ENCODE peak calls at places on chromosomes 4 and X, in seven cellular contexts. T is fibroblast of pulmonary artery, W is glutamatergic neuron, D is HL-60, V is mesothelial cell of epicardium, H is B cell, A is osteocyte. F is an unnamed sample.

GRCh38 chrX:9626379-9626778 is 139.3 kb downstream of the GPR143 start:
- DNase-seq in T (no peak), W (no peak), D (no peak), V (no peak), H (no peak), A (no peak), F (no peak)

GRCh38 chr4:87041142-87041541 is 106.3 kb downstream of the AFF1 start:
- DNase-seq in T (peak; percentile 71), W (no peak), D (no peak), V (no peak), H (no peak), A (no peak), F (no peak)

GRCh38 chr4:153159728-153160221 is 44.5 kb upstream of the TRIM2 start:
- DNase-seq in T (peak; percentile 82), W (no peak), D (no peak), V (no peak), H (no peak), A (no peak), F (no peak)

GRCh38 chr4:100547541-100548208 is 29.9 kb upstream of the EMCN start:
- DNase-seq in T (no peak), W (no peak), D (no peak), V (no peak), H (no peak), A (no peak), F (no peak)

GRCh38 chrX:45879512-45879911 is 665.7 kb downstream of the ZNF674 start:
- DNase-seq in T (no peak), W (no peak), D (no peak), V (no peak), H (no peak), A (no peak), F (no peak)

GRCh38 chr4:25158817-25159216 is 1.4 kb downstream of the SEPSECS start:
- DNase-seq in T (no peak), W (no peak), D (peak; percentile 37), V (no peak), H (no peak), A (no peak), F (no peak)

GRCh38 chr4:144715230-144715629 is 69.3 kb downstream of the HHIP start:
- DNase-seq in T (no peak), W (no peak), D (no peak), V (no peak), H (no peak), A (no peak), F (no peak)

GRCh38 chr4:176784816-176785215 is 7.9 kb downstream of the VEGFC start:
- DNase-seq in T (no peak), W (no peak), D (no peak), V (no peak), H (no peak), A (no peak), F (no peak)

GRCh38 chr4:122758033-122758432 is 25.5 kb downstream of the BBS12 start:
- DNase-seq in T (peak; percentile 64), W (no peak), D (no peak), V (no peak), H (no peak), A (no peak), F (no peak)

GRCh38 chr4:98617358-98618047 is 40.9 kb downstream of the TSPAN5 start:
- DNase-seq in T (peak; percentile 31), W (no peak), D (no peak), V (no peak), H (no peak), A (no peak), F (no peak)

GRCh38 chr4:25013756-25014737 is 16.7 kb downstream of the LGI2 start:
- DNase-seq in T (no peak), W (no peak), D (no peak), V (no peak), H (no peak), A (peak; percentile 25), F (no peak)

GRCh38 chr4:138890921-138891570 is 124.5 kb upstream of the NOCT start:
- DNase-seq in T (no peak), W (no peak), D (no peak), V (no peak), H (no peak), A (no peak), F (no peak)

GRCh38 chrX:40495659-40496058 is 85.1 kb upstream of the ATP6AP2 start:
- DNase-seq in T (no peak), W (no peak), D (no peak), V (no peak), H (no peak), A (no peak), F (no peak)

GRCh38 chr4:20681263-20681662 is 19.0 kb upstream of the PACRGL start:
- DNase-seq in T (no peak), W (no peak), D (no peak), V (no peak), H (no peak), A (no peak), F (no peak)

GRCh38 chr4:126916626-126917140 is 716.1 kb upstream of the INTU start:
- DNase-seq in T (peak; percentile 65), W (no peak), D (no peak), V (no peak), H (no peak), A (no peak), F (no peak)

GRCh38 chr4:56619160-56619559 is 61.9 kb downstream of the HOPX start:
- DNase-seq in T (peak; percentile 30), W (no peak), D (no peak), V (no peak), H (no peak), A (no peak), F (no peak)

GRCh38 chrX:34299451-34299967 is 167.4 kb upstream of the FAM47A start:
- DNase-seq in T (peak; percentile 7), W (no peak), D (peak; percentile 64), V (no peak), H (no peak), A (no peak), F (no peak)

GRCh38 chr4:73729534-73730165 is 10.7 kb upstream of the CXCL8 start:
- DNase-seq in T (peak; percentile 96), W (peak; percentile 44), D (no peak), V (peak; percentile 46), H (no peak), A (no peak), F (peak; percentile 42)

DNA sequence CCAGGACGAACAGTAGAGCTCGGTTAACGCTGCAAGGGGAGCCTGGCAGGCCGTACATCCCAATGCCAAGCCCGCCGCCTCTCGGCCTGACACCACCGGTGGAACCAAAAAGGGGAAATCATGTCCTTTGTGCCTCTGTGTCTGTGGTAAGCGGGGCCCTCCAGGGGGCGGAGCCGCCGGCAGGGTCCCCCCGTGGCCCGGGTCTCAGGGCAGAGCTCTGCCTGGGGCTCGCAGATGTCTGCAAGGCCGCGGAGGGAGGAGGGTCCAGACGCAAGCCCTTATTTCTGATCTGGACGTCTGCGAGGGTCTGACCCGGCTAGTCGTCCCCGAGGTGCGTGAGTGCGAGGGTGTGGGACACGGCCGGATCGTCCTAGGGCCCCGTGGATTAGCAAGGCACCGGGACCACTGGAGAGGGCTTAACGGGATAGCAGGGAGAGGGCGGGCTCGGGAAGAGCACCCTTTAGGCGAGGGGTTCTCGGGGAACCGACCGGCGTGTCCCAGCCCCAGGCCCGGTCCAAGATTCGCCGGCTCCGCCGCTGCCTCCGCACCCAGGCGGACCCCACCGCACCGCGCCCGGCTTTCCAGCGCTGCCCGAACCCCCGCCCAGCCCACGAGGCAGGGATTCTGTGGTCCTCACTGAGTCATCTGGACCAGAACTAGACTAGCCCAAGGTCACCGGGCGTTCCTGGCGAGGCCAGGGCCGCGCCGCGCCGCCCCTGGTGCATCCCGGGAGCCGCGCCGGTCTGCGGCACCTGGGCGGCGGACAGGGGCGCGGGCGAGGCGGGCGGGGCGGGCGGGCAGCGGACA is 858 bp upstream of the FAM193A start:
- DNase-seq in T (peak; percentile 19), W (peak; percentile 86), D (peak; percentile 34), V (peak; percentile 72), H (peak; percentile 76), A (peak; percentile 86), F (peak; percentile 62)
- TF ChIP-seq CTCF in T (no peak), W (no peak), D (peak; percentile 22), V (no peak), H (peak; percentile 40), A (peak; percentile 25), F (no peak)

GRCh38 chrX:47854474-47854873 is 17.8 kb downstream of the ZNF81 start:
- DNase-seq in T (peak; percentile 49), W (peak; percentile 30), D (no peak), V (peak; percentile 42), H (no peak), A (no peak), F (peak; percentile 10)
- TF ChIP-seq CTCF in T (peak; percentile 50), W (no peak), D (no peak), V (peak; percentile 41), H (no peak), A (peak; percentile 42), F (no peak)

GRCh38 chrX:102975016-102975415 is 37.9 kb downstream of the RAB40AL start:
- DNase-seq in T (no peak), W (no peak), D (no peak), V (no peak), H (no peak), A (no peak), F (no peak)
- TF ChIP-seq CTCF in T (no peak), W (no peak), D (no peak), V (no peak), H (no peak), A (no peak), F (no peak)

GRCh38 chr4:81503586-81503985 is 31.9 kb upstream of the RASGEF1B start:
- DNase-seq in T (no peak), W (no peak), D (no peak), V (no peak), H (no peak), A (no peak), F (no peak)

GRCh38 chr4:81507530-81507929 is 35.8 kb upstream of the RASGEF1B start:
- DNase-seq in T (no peak), W (no peak), D (no peak), V (no peak), H (no peak), A (no peak), F (no peak)

GRCh38 chr4:81506731-81507130 is 35.0 kb upstream of the RASGEF1B start:
- DNase-seq in T (no peak), W (no peak), D (no peak), V (no peak), H (no peak), A (no peak), F (no peak)

GRCh38 chr4:81502561-81502960 is 30.9 kb upstream of the RASGEF1B start:
- DNase-seq in T (no peak), W (no peak), D (no peak), V (no peak), H (no peak), A (no peak), F (no peak)

DNA sequence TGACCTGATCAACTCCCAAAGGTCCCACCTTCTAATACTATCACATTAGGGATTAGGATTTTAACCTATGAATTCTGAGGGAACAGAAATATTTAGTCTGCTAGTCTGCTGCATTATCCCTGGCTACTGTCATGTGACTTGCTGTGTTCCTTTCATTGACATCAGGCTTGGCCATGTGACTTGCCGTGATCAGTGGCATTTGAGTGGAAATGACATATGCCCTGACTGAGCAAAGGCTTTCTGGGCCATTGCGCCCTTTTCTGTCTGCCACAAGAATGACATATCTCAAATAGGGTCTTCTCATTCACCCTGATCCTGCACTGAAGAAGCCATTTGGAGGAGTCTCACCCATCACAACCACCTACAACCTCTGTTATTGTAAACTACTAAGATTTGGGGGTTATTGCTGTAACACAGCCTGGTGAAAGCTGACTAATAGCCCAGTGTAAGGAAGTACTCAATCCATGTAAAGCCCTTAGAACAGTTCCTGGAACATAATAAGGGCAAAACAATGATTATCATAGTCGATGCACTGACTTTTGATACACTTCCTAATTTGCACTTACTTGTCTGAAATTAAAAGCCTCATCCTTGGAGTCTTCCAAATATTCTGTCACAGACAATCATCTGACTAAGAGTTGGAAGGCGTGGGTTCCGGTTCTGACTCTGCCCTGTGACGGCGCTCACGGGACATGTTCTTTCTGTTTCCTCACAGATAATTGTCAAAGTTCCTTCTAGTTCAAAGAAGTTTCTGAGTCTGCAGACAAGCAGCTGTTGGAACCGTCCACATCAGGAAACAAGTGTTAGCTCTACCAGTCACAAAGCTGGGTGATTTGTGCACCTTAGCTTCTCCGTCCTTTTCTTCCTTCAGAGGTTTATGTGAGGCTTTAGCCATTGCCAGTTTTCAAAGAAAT is 33.2 kb upstream of the RASGEF1B start:
- DNase-seq in T (no peak), W (no peak), D (no peak), V (no peak), H (peak; percentile 23), A (no peak), F (no peak)
- TF ChIP-seq CTCF in T (no peak), W (no peak), D (no peak), V (no peak), H (no peak), A (no peak), F (no peak)